ENCODE peak calls at places on chromosomes 2 and 18, in six cellular contexts. One of them, this sample, is unnamed.
A peak's percentile ranks its signal among the peaks of the same experiment; 100 is the strongest.

GRCh38 chr2:8595428-8595805 is 86.4 kb upstream of the ID2 start:
- DNase-seq in neuronal stem cell: no peak
- DNase-seq in gastrocnemius medialis: no peak
- DNase-seq in A549: no peak
- DNase-seq in left lung: no peak
- DNase-seq in IMR-90: no peak
- DNase-seq in this sample: no peak

GRCh38 chr18:58819051-58819450 is 45.6 kb upstream of the ZNF532 start:
- DNase-seq in neuronal stem cell: no peak
- DNase-seq in gastrocnemius medialis: no peak
- DNase-seq in A549: no peak
- DNase-seq in left lung: no peak
- DNase-seq in IMR-90: no peak
- DNase-seq in this sample: no peak

GRCh38 chr2:219251656-219252055 is 1.4 kb upstream of the TUBA4B start:
- DNase-seq in neuronal stem cell: no peak
- DNase-seq in gastrocnemius medialis: no peak
- DNase-seq in A549: no peak
- DNase-seq in left lung: no peak
- DNase-seq in IMR-90: no peak
- DNase-seq in this sample: no peak

GRCh38 chr2:42840141-42840540 is 47.8 kb upstream of the HAAO start:
- DNase-seq in neuronal stem cell: no peak
- DNase-seq in gastrocnemius medialis: no peak
- DNase-seq in A549: no peak
- DNase-seq in left lung: no peak
- DNase-seq in IMR-90: no peak
- DNase-seq in this sample: no peak

GRCh38 chr2:172279843-172280242 is 147.5 kb upstream of the ITGA6 start:
- DNase-seq in neuronal stem cell: no peak
- DNase-seq in gastrocnemius medialis: no peak
- DNase-seq in A549: no peak
- DNase-seq in left lung: no peak
- DNase-seq in IMR-90: no peak
- DNase-seq in this sample: no peak

GRCh38 chr2:47193607-47194006 is 38.5 kb upstream of the STPG4 start:
- DNase-seq in neuronal stem cell: no peak
- DNase-seq in gastrocnemius medialis: no peak
- DNase-seq in A549: no peak
- DNase-seq in left lung: no peak
- DNase-seq in IMR-90: no peak
- DNase-seq in this sample: no peak

GRCh38 chr18:68103561-68103960 is 587.0 kb upstream of the DSEL start:
- DNase-seq in neuronal stem cell: no peak
- DNase-seq in gastrocnemius medialis: no peak
- DNase-seq in A549: no peak
- DNase-seq in left lung: no peak
- DNase-seq in IMR-90: no peak
- DNase-seq in this sample: no peak

GRCh38 chr18:59556265-59556664 is 141.0 kb downstream of the CCBE1 start:
- DNase-seq in neuronal stem cell: no peak
- DNase-seq in gastrocnemius medialis: no peak
- DNase-seq in A549: no peak
- DNase-seq in left lung: no peak
- DNase-seq in IMR-90: peak; percentile 52
- DNase-seq in this sample: no peak

GRCh38 chr2:211228559-211228958 is 672.2 kb downstream of the CPS1 start:
- DNase-seq in neuronal stem cell: no peak
- DNase-seq in gastrocnemius medialis: no peak
- DNase-seq in A549: no peak
- DNase-seq in left lung: no peak
- DNase-seq in IMR-90: no peak
- DNase-seq in this sample: no peak

GRCh38 chr18:25109484-25109883 is 242.5 kb downstream of the ZNF521 start:
- DNase-seq in neuronal stem cell: no peak
- DNase-seq in gastrocnemius medialis: no peak
- DNase-seq in A549: no peak
- DNase-seq in left lung: no peak
- DNase-seq in IMR-90: peak; percentile 63
- DNase-seq in this sample: no peak

GRCh38 chr2:112032615-112033457 is 22.2 kb upstream of the TMEM87B start:
- DNase-seq in neuronal stem cell: no peak
- DNase-seq in gastrocnemius medialis: peak; percentile 41
- DNase-seq in A549: no peak
- DNase-seq in left lung: peak; percentile 78
- DNase-seq in IMR-90: peak; percentile 71
- DNase-seq in this sample: peak; percentile 51

GRCh38 chr2:26887142-26887541 is 39.2 kb downstream of the DPYSL5 start:
- DNase-seq in neuronal stem cell: no peak
- DNase-seq in gastrocnemius medialis: no peak
- DNase-seq in A549: no peak
- DNase-seq in left lung: no peak
- DNase-seq in IMR-90: no peak
- DNase-seq in this sample: no peak

GRCh38 chr18:53422896-53423295 is 801.6 kb downstream of the MBD2 start:
- DNase-seq in neuronal stem cell: no peak
- DNase-seq in gastrocnemius medialis: no peak
- DNase-seq in A549: no peak
- DNase-seq in left lung: no peak
- DNase-seq in IMR-90: no peak
- DNase-seq in this sample: no peak

GRCh38 chr2:69585855-69586560 is 57.5 kb downstream of the AAK1 start:
- DNase-seq in neuronal stem cell: no peak
- DNase-seq in gastrocnemius medialis: no peak
- DNase-seq in A549: no peak
- DNase-seq in left lung: no peak
- DNase-seq in IMR-90: no peak
- DNase-seq in this sample: no peak

GRCh38 chr2:121075006-121075545 is 209.9 kb downstream of the TFCP2L1 start:
- DNase-seq in neuronal stem cell: peak; percentile 57
- DNase-seq in gastrocnemius medialis: peak; percentile 48
- DNase-seq in A549: peak; percentile 91
- DNase-seq in left lung: no peak
- DNase-seq in IMR-90: peak; percentile 93
- DNase-seq in this sample: no peak

GRCh38 chr2:6181525-6182270 is 489.5 kb downstream of the SOX11 start:
- DNase-seq in neuronal stem cell: no peak
- DNase-seq in gastrocnemius medialis: no peak
- DNase-seq in A549: no peak
- DNase-seq in left lung: no peak
- DNase-seq in IMR-90: peak; percentile 94
- DNase-seq in this sample: no peak
- H3K27ac ChIP-seq in neuronal stem cell: no peak overlapping the region
- H3K27ac ChIP-seq in gastrocnemius medialis: peak overlapping the region; percentile 26
- H3K27ac ChIP-seq in A549: peak overlapping the region; percentile 38
- H3K27ac ChIP-seq in left lung: no peak overlapping the region
- H3K27ac ChIP-seq in IMR-90: peak overlapping the region; percentile 85
- H3K27ac ChIP-seq in this sample: no peak overlapping the region

GRCh38 chr18:33647365-33647764 is 69.3 kb downstream of the ASXL3 start:
- DNase-seq in neuronal stem cell: no peak
- DNase-seq in gastrocnemius medialis: no peak
- DNase-seq in A549: no peak
- DNase-seq in left lung: no peak
- DNase-seq in IMR-90: no peak
- DNase-seq in this sample: no peak
- H3K27ac ChIP-seq in neuronal stem cell: no peak overlapping the region
- H3K27ac ChIP-seq in gastrocnemius medialis: no peak overlapping the region
- H3K27ac ChIP-seq in A549: no peak overlapping the region
- H3K27ac ChIP-seq in left lung: no peak overlapping the region
- H3K27ac ChIP-seq in IMR-90: no peak overlapping the region
- H3K27ac ChIP-seq in this sample: no peak overlapping the region

GRCh38 chr2:205041472-205042130 is 496.3 kb downstream of the PARD3B start:
- DNase-seq in neuronal stem cell: no peak
- DNase-seq in gastrocnemius medialis: no peak
- DNase-seq in A549: no peak
- DNase-seq in left lung: no peak
- DNase-seq in IMR-90: no peak
- DNase-seq in this sample: no peak

GRCh38 chr2:205043285-205043684 is 498.0 kb downstream of the PARD3B start:
- DNase-seq in neuronal stem cell: no peak
- DNase-seq in gastrocnemius medialis: no peak
- DNase-seq in A549: no peak
- DNase-seq in left lung: no peak
- DNase-seq in IMR-90: no peak
- DNase-seq in this sample: no peak

GRCh38 chr2:205040323-205040722 is 495.0 kb downstream of the PARD3B start:
- DNase-seq in neuronal stem cell: no peak
- DNase-seq in gastrocnemius medialis: no peak
- DNase-seq in A549: no peak
- DNase-seq in left lung: no peak
- DNase-seq in IMR-90: no peak
- DNase-seq in this sample: no peak
- H3K27ac ChIP-seq in neuronal stem cell: no peak overlapping the region
- H3K27ac ChIP-seq in gastrocnemius medialis: no peak overlapping the region
- H3K27ac ChIP-seq in A549: no peak overlapping the region
- H3K27ac ChIP-seq in left lung: no peak overlapping the region
- H3K27ac ChIP-seq in IMR-90: no peak overlapping the region
- H3K27ac ChIP-seq in this sample: no peak overlapping the region

DNA sequence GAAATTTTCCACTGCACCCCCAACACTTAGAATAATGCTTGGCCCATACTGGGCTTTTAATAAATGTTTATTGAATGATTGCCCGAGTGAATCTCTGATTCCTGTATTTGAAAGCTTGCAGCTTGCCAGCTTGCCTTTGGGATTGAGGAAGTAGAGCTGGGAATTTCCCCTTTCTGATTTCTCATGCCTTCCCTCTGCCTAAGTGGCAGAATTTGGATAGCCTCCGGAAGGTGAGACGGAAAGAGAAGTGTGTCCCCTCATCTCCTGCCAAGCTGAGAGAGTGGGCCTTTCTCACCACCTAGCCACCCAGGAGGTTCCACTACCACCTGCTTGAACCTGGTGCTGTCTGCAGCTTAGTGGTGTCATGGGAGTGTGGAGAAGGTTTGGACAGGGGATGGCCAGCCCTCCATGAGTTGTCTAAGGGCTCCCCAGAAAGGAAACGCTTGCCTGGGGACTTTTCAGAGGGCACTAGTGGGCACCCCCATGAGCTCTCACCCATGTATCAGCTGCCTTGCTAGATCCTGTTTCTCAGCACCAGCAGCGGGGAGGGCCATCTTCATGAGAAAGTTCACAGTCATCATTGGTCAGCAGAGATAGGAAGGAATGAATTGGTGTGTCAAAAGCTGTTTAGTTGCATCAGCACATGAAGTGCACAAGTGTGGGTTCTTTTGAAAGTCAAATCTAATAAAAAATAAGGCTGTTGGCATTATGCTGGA is 8.6 kb upstream of the NCOA1 start:
- DNase-seq in neuronal stem cell: no peak
- DNase-seq in gastrocnemius medialis: no peak
- DNase-seq in A549: no peak
- DNase-seq in left lung: no peak
- DNase-seq in IMR-90: no peak
- DNase-seq in this sample: no peak
- H3K27ac ChIP-seq in neuronal stem cell: no peak overlapping the region
- H3K27ac ChIP-seq in gastrocnemius medialis: no peak overlapping the region
- H3K27ac ChIP-seq in A549: no peak overlapping the region
- H3K27ac ChIP-seq in left lung: no peak overlapping the region
- H3K27ac ChIP-seq in IMR-90: no peak overlapping the region
- H3K27ac ChIP-seq in this sample: no peak overlapping the region

GRCh38 chr2:60517441-60517840 is 36.0 kb downstream of the BCL11A start:
- DNase-seq in neuronal stem cell: no peak
- DNase-seq in gastrocnemius medialis: no peak
- DNase-seq in A549: no peak
- DNase-seq in left lung: no peak
- DNase-seq in IMR-90: peak; percentile 10
- DNase-seq in this sample: no peak

GRCh38 chr2:60515751-60516226 is 37.7 kb downstream of the BCL11A start:
- DNase-seq in neuronal stem cell: no peak
- DNase-seq in gastrocnemius medialis: no peak
- DNase-seq in A549: no peak
- DNase-seq in left lung: peak; percentile 52
- DNase-seq in IMR-90: peak; percentile 94
- DNase-seq in this sample: no peak

GRCh38 chr2:60518567-60518966 is 34.9 kb downstream of the BCL11A start:
- DNase-seq in neuronal stem cell: no peak
- DNase-seq in gastrocnemius medialis: no peak
- DNase-seq in A549: no peak
- DNase-seq in left lung: no peak
- DNase-seq in IMR-90: no peak
- DNase-seq in this sample: no peak

GRCh38 chr2:60516383-60516811 is 37.1 kb downstream of the BCL11A start:
- DNase-seq in neuronal stem cell: no peak
- DNase-seq in gastrocnemius medialis: no peak
- DNase-seq in A549: no peak
- DNase-seq in left lung: no peak
- DNase-seq in IMR-90: peak; percentile 90
- DNase-seq in this sample: no peak

DNA sequence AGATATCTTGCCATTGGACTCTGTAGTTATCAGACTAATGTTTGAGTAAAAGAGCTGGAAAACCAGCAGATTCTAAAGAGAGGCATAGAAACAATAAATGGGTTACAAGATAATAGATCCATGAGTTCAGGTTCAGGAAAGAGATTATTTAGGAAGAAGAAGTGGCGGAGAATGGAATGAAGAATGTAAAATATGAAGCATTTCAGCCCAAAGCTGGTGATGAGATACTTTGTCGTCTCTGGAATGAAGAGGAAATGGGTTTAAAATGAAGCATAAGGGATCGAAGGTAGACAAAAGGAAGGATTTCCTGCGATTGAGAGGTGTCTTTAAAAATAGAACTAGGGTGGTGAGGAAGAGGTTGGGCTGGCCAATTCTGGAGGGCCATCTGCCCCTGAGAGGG is 36.6 kb downstream of the BCL11A start:
- DNase-seq in neuronal stem cell: no peak
- DNase-seq in gastrocnemius medialis: no peak
- DNase-seq in A549: no peak
- DNase-seq in left lung: no peak
- DNase-seq in IMR-90: no peak
- DNase-seq in this sample: no peak
- H3K27ac ChIP-seq in neuronal stem cell: no peak overlapping the region
- H3K27ac ChIP-seq in gastrocnemius medialis: no peak overlapping the region
- H3K27ac ChIP-seq in A549: no peak overlapping the region
- H3K27ac ChIP-seq in left lung: no peak overlapping the region
- H3K27ac ChIP-seq in IMR-90: peak overlapping the region; percentile 32
- H3K27ac ChIP-seq in this sample: no peak overlapping the region

This sample was measured in tibial nerve.